ENCODE peak calls at places on chromosomes 1 and 21, in four cellular contexts. R is K562, O is WTC11, I is H1. X is an unnamed sample.

GRCh38 chr1:223109581-223110026 is 33.4 kb downstream of the TLR5 start:
- DNase-seq in R (no peak), O (no peak), I (no peak), X (no peak)

GRCh38 chr1:27622828-27623227 is 12.2 kb downstream of the FGR start:
- DNase-seq in R (no peak), O (no peak), I (no peak), X (no peak)

GRCh38 chr21:14210738-14211137 is at the start of gene LIPI:
- DNase-seq in R (no peak), O (no peak), I (no peak), X (no peak)

GRCh38 chr1:83901547-83902155 is 97.3 kb downstream of the TTLL7 start:
- DNase-seq in R (no peak), O (no peak), I (no peak), X (peak; percentile 14)

GRCh38 chr1:18134324-18135046 is 26.9 kb downstream of the IGSF21 start:
- DNase-seq in R (no peak), O (no peak), I (no peak), X (no peak)

GRCh38 chr1:39522661-39523567 is 31.5 kb downstream of the BMP8A start:
- DNase-seq in R (no peak), O (no peak), I (no peak), X (no peak)

GRCh38 chr1:16145030-16145987 is 10.6 kb downstream of the EPHA2 start:
- DNase-seq in R (peak; percentile 40), O (peak; percentile 55), I (no peak), X (peak; percentile 83)

GRCh38 chr1:227356582-227357228 is 38.4 kb upstream of the CDC42BPA start:
- DNase-seq in R (peak; percentile 29), O (peak; percentile 46), I (peak; percentile 92), X (peak; percentile 61)

GRCh38 chr1:71660417-71660816 is 579.6 kb upstream of the ZRANB2 start:
- DNase-seq in R (no peak), O (no peak), I (no peak), X (no peak)

GRCh38 chr1:99005537-99005942 is 879 bp upstream of the PLPPR5 start:
- DNase-seq in R (no peak), O (peak; percentile 29), I (no peak), X (no peak)

GRCh38 chr1:95013948-95014574 is 58.7 kb downstream of the ALG14 start:
- DNase-seq in R (no peak), O (no peak), I (no peak), X (no peak)

GRCh38 chr1:16088351-16088911 is 15.0 kb upstream of the FAM131C start:
- DNase-seq in R (no peak), O (no peak), I (no peak), X (no peak)

GRCh38 chr1:109826446-109826845 is 62.7 kb upstream of the EPS8L3 start:
- DNase-seq in R (no peak), O (no peak), I (no peak), X (no peak)

GRCh38 chr1:84847253-84848247 is 45.5 kb downstream of the LPAR3 start:
- DNase-seq in R (no peak), O (no peak), I (no peak), X (peak; percentile 48)

GRCh38 chr1:45326627-45327591 is at the start of gene HPDL:
- DNase-seq in R (peak; percentile 41), O (peak; percentile 86), I (peak; percentile 64), X (peak; percentile 45)

GRCh38 chr1:171226757-171227370 is 21.4 kb upstream of the FMO1 start:
- DNase-seq in R (peak; percentile 47), O (peak; percentile 53), I (no peak), X (peak; percentile 43)

GRCh38 chr1:56397811-56398231 is 181.5 kb downstream of the PLPP3 start:
- DNase-seq in R (no peak), O (no peak), I (no peak), X (no peak)

GRCh38 chr1:27528701-27529637 is 39.0 kb upstream of the WASF2 start:
- DNase-seq in R (peak; percentile 67), O (no peak), I (no peak), X (no peak)

GRCh38 chr1:155124503-155125463 is 2.9 kb upstream of the EFNA1 start:
- DNase-seq in R (no peak), O (peak; percentile 43), I (no peak), X (peak; percentile 88)

GRCh38 chr1:66937529-66938234 is 12.9 kb downstream of the MIER1 start:
- DNase-seq in R (no peak), O (no peak), I (no peak), X (no peak)

GRCh38 chr1:231610392-231610791 is 16.2 kb upstream of the DISC1 start:
- DNase-seq in R (no peak), O (no peak), I (no peak), X (no peak)

GRCh38 chr1:22262583-22262982 is 119.7 kb upstream of the WNT4 start:
- DNase-seq in R (peak; percentile 54), O (peak; percentile 59), I (peak; percentile 17), X (no peak)

GRCh38 chr1:8396083-8396911 is 78.4 kb downstream of the SLC45A1 start:
- DNase-seq in R (no peak), O (no peak), I (no peak), X (no peak)

GRCh38 chr1:1426961-1427934 is 6.2 kb upstream of the ANKRD65 start:
- DNase-seq in R (peak; percentile 78), O (peak; percentile 48), I (no peak), X (no peak)

GRCh38 chr1:113615425-113615824 is 143.9 kb downstream of the PHTF1 start:
- DNase-seq in R (no peak), O (no peak), I (no peak), X (no peak)

GRCh38 chr1:241612533-241613505 is 27.4 kb downstream of the CHML start:
- DNase-seq in R (no peak), O (no peak), I (no peak), X (peak; percentile 78)

GRCh38 chr1:113657556-113658063 is 101.7 kb downstream of the PHTF1 start:
- DNase-seq in R (no peak), O (no peak), I (no peak), X (no peak)

GRCh38 chr21:18000961-18001522 is 181.9 kb upstream of the C21orf91 start:
- DNase-seq in R (no peak), O (no peak), I (no peak), X (no peak)

GRCh38 chr1:3244539-3245315 is 175.7 kb downstream of the PRDM16 start:
- DNase-seq in R (no peak), O (no peak), I (no peak), X (no peak)

GRCh38 chr1:26728645-26729044 is 32.8 kb downstream of the ARID1A start:
- DNase-seq in R (no peak), O (no peak), I (no peak), X (no peak)

GRCh38 chr1:175197536-175197935 is 5.0 kb upstream of the KIAA0040 start:
- DNase-seq in R (no peak), O (no peak), I (no peak), X (no peak)

GRCh38 chr1:113219377-113219776 is 146.4 kb downstream of the LRIG2 start:
- DNase-seq in R (no peak), O (peak; percentile 59), I (no peak), X (no peak)

GRCh38 chr21:45079351-45079750 is 5.0 kb downstream of the ADARB1 start:
- DNase-seq in R (no peak), O (no peak), I (no peak), X (no peak)

GRCh38 chr1:203607169-203607873 is 19.3 kb upstream of the ATP2B4 start:
- DNase-seq in R (peak; percentile 39), O (no peak), I (no peak), X (peak; percentile 70)

GRCh38 chr1:18927082-18927653 is 24.8 kb upstream of the ALDH4A1 start:
- DNase-seq in R (no peak), O (no peak), I (no peak), X (no peak)

DNA sequence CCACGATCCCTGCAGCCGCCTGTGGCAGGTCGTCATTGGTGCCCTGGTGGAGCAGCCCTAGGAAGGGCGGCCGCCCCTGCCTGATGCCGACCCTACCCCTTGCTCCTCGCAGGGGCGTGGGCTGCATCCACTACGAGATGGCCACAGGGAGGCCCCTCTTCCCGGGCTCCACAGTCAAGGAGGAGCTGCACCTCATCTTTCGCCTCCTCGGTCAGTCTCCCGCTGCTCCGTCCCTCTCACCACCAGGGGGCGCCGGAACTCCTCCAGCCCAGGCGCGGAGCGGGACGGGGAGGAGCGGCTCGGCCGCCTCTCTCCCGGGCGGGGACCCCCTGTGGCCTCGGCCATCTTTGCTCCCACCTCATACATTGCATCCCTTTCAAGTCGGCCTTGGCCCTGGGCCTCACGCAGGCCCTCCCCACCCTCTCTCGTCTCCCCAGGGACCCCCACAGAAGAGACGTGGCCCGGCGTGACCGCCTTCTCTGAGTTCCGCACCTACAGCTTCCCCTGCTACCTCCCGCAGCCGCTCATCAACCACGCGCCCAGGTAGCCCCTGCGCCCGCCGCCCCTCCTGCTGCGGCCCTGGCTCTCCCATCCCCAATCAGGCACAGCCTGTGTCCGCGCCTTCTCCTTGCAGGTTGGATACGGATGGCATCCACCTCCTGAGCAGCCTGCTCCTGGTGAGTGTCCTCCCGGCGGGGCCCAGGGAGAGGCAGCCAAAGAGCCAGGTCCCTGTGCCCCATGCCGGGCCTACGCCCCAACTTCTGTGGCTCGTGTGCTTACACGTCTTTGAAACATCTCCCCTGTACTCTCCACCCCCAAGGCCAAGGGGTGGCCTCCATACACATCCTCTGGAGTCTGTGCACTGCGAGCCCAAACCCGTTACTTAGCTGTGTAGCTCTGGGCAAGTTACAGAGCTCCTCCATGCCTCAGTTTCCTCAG is 24.7 kb downstream of the CDK18 start:
- DNase-seq in R (peak; percentile 96), O (peak; percentile 94), I (peak; percentile 56), X (peak; percentile 66)
- TF ChIP-seq JUN in R (no peak), O (no peak), I (no peak), X (no peak)

GRCh38 chr1:11301593-11301992 is 28.6 kb downstream of the UBIAD1 start:
- DNase-seq in R (no peak), O (no peak), I (no peak), X (no peak)
- TF ChIP-seq JUN in R (no peak), O (no peak), I (no peak), X (no peak)

GRCh38 chr1:235100124-235100801 is 28.4 kb downstream of the TOMM20 start:
- DNase-seq in R (no peak), O (peak; percentile 68), I (no peak), X (no peak)

GRCh38 chr1:235098991-235099390 is 29.6 kb downstream of the TOMM20 start:
- DNase-seq in R (no peak), O (no peak), I (no peak), X (no peak)

GRCh38 chr1:235095938-235096562 is 32.6 kb downstream of the TOMM20 start:
- DNase-seq in R (no peak), O (no peak), I (no peak), X (no peak)

GRCh38 chr1:235101558-235102258 is 26.9 kb downstream of the TOMM20 start:
- DNase-seq in R (no peak), O (no peak), I (no peak), X (no peak)

GRCh38 chr1:235098547-235098946 is 30.1 kb downstream of the TOMM20 start:
- DNase-seq in R (no peak), O (no peak), I (no peak), X (no peak)
- TF ChIP-seq JUN in R (no peak), O (no peak), I (no peak), X (no peak)

GRCh38 chr1:169110691-169111447 is 4.4 kb downstream of the ATP1B1 start:
- DNase-seq in R (no peak), O (no peak), I (no peak), X (no peak)
- TF ChIP-seq JUN in R (no peak), O (no peak), I (no peak), X (no peak)

X was measured in A549.